ENCODE peak calls at places on chromosomes 4 and X, in seven cellular contexts. C is heart left ventricle, P is IMR-90, W is SK-N-MC, E is substantia nigra, G is cardiac muscle cell, Z is SJSA1. I is an unnamed sample.

GRCh38 chr4:83285022-83285387 is 407 bp upstream of the COQ2 start:
- DNase-seq in C (peak), P (peak), W (no peak), E (no peak), G (peak), Z (no peak), I (no peak)

GRCh38 chrX:30161043-30161442 is 54.3 kb upstream of the MAGEB2 start:
- DNase-seq in C (no peak), P (peak), W (no peak), E (no peak), G (no peak), Z (no peak), I (no peak)

GRCh38 chr4:124753941-124754581 is 41.5 kb upstream of the ANKRD50 start:
- DNase-seq in C (no peak), P (peak), W (no peak), E (no peak), G (no peak), Z (no peak), I (peak)

GRCh38 chrX:32448320-32448719 is 763.0 kb downstream of the DMD start:
- DNase-seq in C (no peak), P (no peak), W (no peak), E (no peak), G (no peak), Z (no peak), I (no peak)

GRCh38 chrX:37347420-37347819 is 1.7 kb upstream of the PRRG1 start:
- DNase-seq in C (no peak), P (peak), W (no peak), E (no peak), G (no peak), Z (peak), I (peak)

GRCh38 chr4:131093303-131093702 is 1997.4 kb downstream of the C4orf33 start:
- DNase-seq in C (no peak), P (no peak), W (no peak), E (no peak), G (no peak), Z (no peak), I (no peak)

GRCh38 chr4:15918484-15919129 is 19.9 kb downstream of the FGFBP1 start:
- DNase-seq in C (no peak), P (no peak), W (no peak), E (no peak), G (peak), Z (no peak), I (peak)

GRCh38 chr4:172950990-172951389 is 217.6 kb upstream of the GALNT7 start:
- DNase-seq in C (no peak), P (no peak), W (no peak), E (no peak), G (no peak), Z (no peak), I (no peak)

GRCh38 chr4:88070031-88070430 is 62.6 kb downstream of the PKD2 start:
- DNase-seq in C (no peak), P (no peak), W (no peak), E (no peak), G (no peak), Z (peak), I (no peak)

DNA sequence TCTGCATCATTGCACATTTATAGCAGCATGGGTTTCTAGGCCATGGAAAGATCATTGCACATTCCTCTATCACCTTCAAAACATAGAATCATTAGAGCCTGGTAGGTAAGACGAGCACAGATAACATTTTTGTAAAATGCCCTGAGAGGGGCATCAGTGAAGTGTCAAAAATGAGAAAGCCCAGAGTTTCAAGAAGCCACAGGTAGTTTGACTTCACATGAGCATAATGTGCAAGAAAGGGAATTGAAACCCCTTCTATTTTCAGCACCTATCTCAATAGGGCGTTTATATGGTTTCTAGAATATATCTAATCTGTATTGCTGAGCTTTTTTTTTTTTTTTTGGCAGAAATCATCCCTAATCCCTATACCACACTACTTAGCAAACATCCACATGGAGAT is 2441.7 kb downstream of the ARAP2 start:
- DNase-seq in C (no peak), P (no peak), W (no peak), E (no peak), G (no peak), Z (no peak), I (no peak)
- H3K27ac ChIP-seq in C (no peak), P (no peak), W (no peak), E (no peak), G (no peak), Z (no peak), I (no peak)

DNA sequence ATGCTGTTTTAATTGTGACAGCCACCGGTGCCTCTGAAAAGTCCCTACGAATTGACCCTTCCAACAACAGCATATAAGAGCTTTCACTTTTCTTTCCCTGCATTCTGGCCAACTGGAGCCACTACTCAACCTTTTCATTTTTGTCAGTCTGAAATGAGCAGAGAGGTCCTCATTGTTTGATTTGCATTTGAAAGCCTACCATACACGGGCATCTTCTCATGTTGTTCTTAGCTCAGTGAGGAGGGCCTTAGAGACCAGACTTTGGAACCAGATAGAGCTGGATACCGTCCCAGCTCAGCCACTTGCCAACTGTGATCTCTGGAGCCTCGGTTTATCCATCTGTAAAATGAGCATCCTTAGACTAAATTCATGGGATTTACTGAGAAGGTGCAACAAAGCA is 16.9 kb upstream of the TMSB4X start:
- DNase-seq in C (no peak), P (no peak), W (no peak), E (no peak), G (no peak), Z (no peak), I (no peak)
- H3K27ac ChIP-seq in C (no peak), P (no peak), W (no peak), E (no peak), G (no peak), Z (no peak), I (peak)

DNA sequence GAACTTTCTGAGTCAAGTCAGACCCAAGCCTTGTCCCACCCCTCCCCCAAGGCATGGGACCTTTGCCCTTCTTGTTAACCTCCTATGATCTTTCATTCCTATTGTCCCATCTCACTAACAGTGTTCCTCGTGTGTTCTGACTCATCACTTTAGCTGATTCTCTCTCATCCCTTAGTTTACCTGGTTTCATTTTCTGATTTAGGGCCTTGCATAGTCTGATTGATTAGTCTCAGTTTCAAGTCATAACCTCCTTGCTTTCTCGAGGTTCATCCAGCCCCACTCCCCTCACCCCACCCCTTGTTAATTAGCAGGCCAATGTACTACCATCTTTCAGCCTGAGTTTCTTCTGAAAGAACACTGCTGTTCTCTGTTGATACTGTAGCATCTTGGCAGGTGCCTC is 517.4 kb downstream of the RPA4 start:
- DNase-seq in C (no peak), P (no peak), W (no peak), E (no peak), G (no peak), Z (no peak), I (no peak)
- H3K27ac ChIP-seq in C (no peak), P (no peak), W (no peak), E (no peak), G (no peak), Z (no peak), I (peak)

GRCh38 chrX:261858-262390 is 19.3 kb upstream of the PLCXD1 start:
- DNase-seq in C (no peak), P (no peak), W (no peak), E (no peak), G (no peak), Z (no peak), I (no peak)
- H3K27ac ChIP-seq in C (no peak), P (no peak), W (no peak), E (no peak), G (peak), Z (no peak), I (peak)